ENCODE peak calls at places on chromosomes 13 and 19, in five cellular contexts. F is uterus; W is stimulated activated CD8-positive, alpha-beta memory T cell treated with anti-CD3 and anti-CD28 coated beads, Interleukin-4, amount 100 ng/mL, for 24 hours; I is NCI-H748 treated with DMSO at 0.1 percent for 48 hours; V is HS-27A. S is an unnamed sample.

GRCh38 chr19:34480971-34481821 is at the start of gene WTIP:
- DNase-seq in I (no peak), W (no peak), V (peak; percentile 59), F (peak; percentile 73), S (peak; percentile 80)

GRCh38 chr13:91236942-91237341 is 110.5 kb upstream of the MIR17HG start:
- DNase-seq in V (no peak), W (no peak), I (no peak), F (no peak), S (no peak)

GRCh38 chr13:50594276-50594970 is 249.1 kb downstream of the DLEU7 start:
- DNase-seq in F (no peak), V (no peak), W (peak; percentile 35), I (no peak), S (no peak)

GRCh38 chr19:18649371-18650047 is 12.7 kb downstream of the KLHL26 start:
- DNase-seq in W (no peak), I (no peak), F (peak; percentile 66), V (no peak), S (no peak)

GRCh38 chr13:79779761-79780160 is 298.8 kb downstream of the NDFIP2 start:
- DNase-seq in I (no peak), W (no peak), V (no peak), F (peak; percentile 23), S (no peak)

GRCh38 chr13:107028751-107029150 is 460.8 kb upstream of the ARGLU1 start:
- DNase-seq in V (no peak), W (no peak), F (no peak), I (no peak), S (no peak)

GRCh38 chr19:14089662-14090508 is 666 bp downstream of the SAMD1 start:
- DNase-seq in I (no peak), W (peak; percentile 30), V (no peak), F (no peak), S (no peak)

GRCh38 chr13:99605417-99606321 is 104.4 kb downstream of the TM9SF2 start:
- DNase-seq in F (peak; percentile 30), W (peak; percentile 17), I (no peak), V (no peak), S (no peak)

GRCh38 chr19:51689751-51690358 is 3.3 kb upstream of the SPACA6 start:
- DNase-seq in F (peak; percentile 65), V (no peak), I (no peak), W (no peak), S (no peak)

GRCh38 chr19:44869728-44870470 is 21.2 kb upstream of the TOMM40 start:
- DNase-seq in I (no peak), V (no peak), F (no peak), W (no peak), S (no peak)

GRCh38 chr19:11483176-11484111 is 2.6 kb upstream of the ELAVL3 start:
- DNase-seq in V (no peak), F (no peak), W (no peak), I (no peak), S (no peak)

GRCh38 chr13:28558567-28558966 is 63.6 kb upstream of the FLT1 start:
- DNase-seq in W (no peak), F (no peak), I (no peak), V (no peak), S (no peak)

GRCh38 chr19:40623403-40624239 is 22.5 kb downstream of the LTBP4 start:
- DNase-seq in I (peak; percentile 93), F (peak; percentile 24), W (no peak), V (no peak), S (no peak)

GRCh38 chr19:41697198-41697855 is 9.3 kb upstream of the CEACAM7 start:
- DNase-seq in W (no peak), V (no peak), I (no peak), F (no peak), S (no peak)

GRCh38 chr13:92602560-92602959 is 624.0 kb upstream of the GPC6 start:
- DNase-seq in V (no peak), F (no peak), W (no peak), I (no peak), S (no peak)

GRCh38 chr19:11096210-11096841 is 7.1 kb downstream of the LDLR start:
- DNase-seq in F (peak; percentile 73), I (no peak), W (no peak), V (no peak), S (no peak)

GRCh38 chr19:16160943-16161560 is 12.3 kb downstream of the CIB3 start:
- DNase-seq in I (no peak), V (peak; percentile 76), W (peak; percentile 22), F (no peak), S (peak; percentile 47)

GRCh38 chr13:111901301-111901905 is 165.5 kb upstream of the SOX1 start:
- DNase-seq in I (no peak), F (no peak), W (no peak), V (no peak), S (no peak)

GRCh38 chr13:25683662-25684370 is 312.0 kb downstream of the ATP8A2 start:
- DNase-seq in W (no peak), F (no peak), I (no peak), V (no peak), S (no peak)

GRCh38 chr19:32677657-32678056 is 2.0 kb downstream of the RGS9BP start:
- DNase-seq in W (no peak), V (no peak), I (no peak), F (no peak), S (no peak)

GRCh38 chr13:106440846-106441245 is 94.6 kb downstream of the EFNB2 start:
- DNase-seq in V (no peak), W (no peak), F (no peak), I (no peak), S (no peak)

GRCh38 chr19:38506723-38507550 is 73.4 kb downstream of the RYR1 start:
- DNase-seq in I (peak; percentile 89), V (no peak), W (peak; percentile 24), F (peak; percentile 81), S (no peak)

GRCh38 chr13:52744842-52745241 is 5.2 kb upstream of the CNMD start:
- DNase-seq in F (no peak), V (no peak), W (no peak), I (no peak), S (no peak)

GRCh38 chr19:1057185-1057857 is 9.6 kb upstream of the ARHGAP45 start:
- DNase-seq in V (peak; percentile 47), I (no peak), F (no peak), W (no peak), S (peak; percentile 26)

GRCh38 chr13:21124853-21125252 is 51.5 kb downstream of the SKA3 start:
- DNase-seq in F (no peak), V (no peak), I (peak; percentile 94), W (no peak), S (no peak)

GRCh38 chr13:79485014-79485441 is 4.1 kb downstream of the NDFIP2 start:
- DNase-seq in F (no peak), I (no peak), W (no peak), V (no peak), S (peak; percentile 57)

GRCh38 chr13:94712812-94713555 is 639 bp upstream of the SOX21 start:
- DNase-seq in W (no peak), V (no peak), F (no peak), I (peak; percentile 50), S (no peak)

GRCh38 chr19:18346091-18346490 is 5.7 kb downstream of the PGPEP1 start:
- DNase-seq in I (no peak), W (no peak), F (no peak), V (no peak), S (no peak)

GRCh38 chr19:52138614-52139290 is 986 bp downstream of the ZNF616 start:
- DNase-seq in W (no peak), I (peak; percentile 47), F (peak; percentile 20), V (peak; percentile 7), S (no peak)

GRCh38 chr19:18438331-18439024 is 545 bp upstream of the ISYNA1 start:
- DNase-seq in W (no peak), V (no peak), I (no peak), F (peak; percentile 83), S (no peak)

GRCh38 chr19:13764821-13765394 is 586 bp downstream of the MRI1 start:
- DNase-seq in I (no peak), F (no peak), V (no peak), W (no peak), S (no peak)

GRCh38 chr19:18415177-18415867 is 3.9 kb upstream of the SSBP4 start:
- DNase-seq in F (peak; percentile 96), I (no peak), V (no peak), W (no peak), S (no peak)

S was measured in amniotic stem cell.